ENCODE peak calls at places on chromosomes 3 and 15, in nine cellular contexts. S, N, I, A, O, W, H, T and P are unnamed samples.
A peak's percentile ranks its signal among the peaks of the same experiment; 100 is the strongest.

GRCh38 chr3:33113772-33114621 is at the start of gene CRTAP:
- DNase-seq in I (peak; percentile 98), N (peak; percentile 73), H (no peak), O (peak; percentile 98), S (peak; percentile 87), T (peak; percentile 98), A (peak; percentile 88), W (peak; percentile 95), P (peak; percentile 94)

GRCh38 chr3:186587183-186587582 is 16.7 kb downstream of the DNAJB11 start:
- DNase-seq in I (no peak), N (no peak), O (no peak), T (no peak), H (no peak), A (no peak), S (no peak), W (no peak), P (no peak)

GRCh38 chr15:62171882-62172281 is 6.8 kb upstream of the C2CD4B start:
- DNase-seq in I (no peak), O (no peak), S (no peak), H (no peak), N (no peak), A (no peak), T (no peak), W (no peak), P (no peak)

GRCh38 chr15:82699726-82700125 is 9.9 kb downstream of the AP3B2 start:
- DNase-seq in N (no peak), I (no peak), A (no peak), W (no peak), T (no peak), H (no peak), S (no peak), O (peak; percentile 72), P (no peak)

GRCh38 chr3:29481969-29482767 is 201.3 kb downstream of the RBMS3 start:
- DNase-seq in W (no peak), N (no peak), H (no peak), T (no peak), I (no peak), A (no peak), S (no peak), O (no peak), P (no peak)

GRCh38 chr3:107431048-107431297 is 53.7 kb downstream of the CCDC54 start:
- DNase-seq in O (peak; percentile 83), T (no peak), A (no peak), S (no peak), H (no peak), I (peak; percentile 50), W (peak; percentile 27), N (no peak), P (no peak)

GRCh38 chr3:27990837-27991236 is 250.6 kb upstream of the CMC1 start:
- DNase-seq in S (no peak), O (no peak), N (peak; percentile 24), A (peak; percentile 57), I (no peak), W (peak; percentile 73), T (no peak), H (no peak), P (peak; percentile 12)

GRCh38 chr3:113825090-113825489 is 13.5 kb upstream of the GRAMD1C start:
- DNase-seq in H (no peak), I (no peak), S (no peak), A (peak; percentile 24), O (peak; percentile 52), T (no peak), N (no peak), W (no peak), P (no peak)

GRCh38 chr3:152447509-152447908 is 178.8 kb downstream of the MBNL1 start:
- DNase-seq in N (no peak), A (no peak), O (no peak), H (no peak), T (no peak), I (no peak), W (no peak), S (no peak), P (no peak)

GRCh38 chr3:152444029-152444641 is 175.4 kb downstream of the MBNL1 start:
- DNase-seq in H (peak; percentile 65), N (peak; percentile 22), W (peak; percentile 42), T (no peak), I (no peak), O (no peak), A (no peak), S (no peak), P (no peak)

GRCh38 chr3:152445227-152445626 is 176.5 kb downstream of the MBNL1 start:
- DNase-seq in O (no peak), T (no peak), I (no peak), H (no peak), W (no peak), S (no peak), N (no peak), A (no peak), P (no peak)

GRCh38 chr3:152446495-152446894 is 177.8 kb downstream of the MBNL1 start:
- DNase-seq in T (no peak), A (no peak), I (peak; percentile 37), N (no peak), W (no peak), O (no peak), H (no peak), S (no peak), P (no peak)

DNA sequence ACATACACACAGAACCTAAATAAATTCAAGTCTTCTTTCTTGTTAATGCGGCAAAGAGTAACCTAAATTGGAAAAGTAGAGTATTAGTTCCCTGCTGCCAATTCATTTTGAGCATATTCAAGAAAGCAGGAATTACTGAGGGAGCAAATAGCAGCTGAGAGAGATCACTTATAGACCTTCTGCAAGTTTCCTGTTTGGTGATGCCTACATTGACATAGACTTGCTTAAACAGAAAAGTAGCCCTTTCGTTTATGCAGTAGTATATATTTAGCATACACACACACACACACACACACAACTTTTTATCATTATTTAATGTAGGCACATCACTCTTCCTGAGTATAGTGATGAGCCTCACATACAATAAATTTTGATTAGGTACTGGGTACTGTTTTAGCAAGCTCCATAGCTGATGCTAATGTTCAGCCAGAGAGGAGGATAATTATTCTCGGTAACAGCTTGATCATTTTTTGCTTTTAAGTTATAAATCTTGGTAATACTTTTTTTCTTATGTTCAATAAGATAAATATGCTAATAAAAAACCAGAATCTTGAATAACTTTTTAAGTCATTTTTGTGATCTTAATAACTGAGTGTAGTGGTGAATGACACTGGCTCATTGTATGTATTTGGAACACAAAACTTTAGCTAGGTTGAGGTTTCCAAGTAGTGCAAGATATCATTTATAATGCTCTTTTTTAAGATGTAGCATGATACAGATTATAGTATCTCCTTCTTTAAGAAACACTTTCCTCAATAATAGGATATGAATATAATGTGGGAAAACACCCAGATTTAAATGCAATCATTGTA is 174.7 kb downstream of the MBNL1 start:
- DNase-seq in T (no peak), A (no peak), N (no peak), S (no peak), H (no peak), I (no peak), O (no peak), W (no peak), P (no peak)
- H3K27ac ChIP-seq in T (no peak overlapping the region), A (no peak overlapping the region), N (no peak overlapping the region), S (peak overlapping the region; percentile 46), H (no peak overlapping the region), I (peak overlapping the region; percentile 10), O (no peak overlapping the region), W (no peak overlapping the region), P (no peak overlapping the region)

GRCh38 chr3:196645091-196645490 is 5.6 kb downstream of the NRROS start:
- DNase-seq in N (no peak), I (no peak), H (no peak), A (no peak), T (no peak), S (no peak), O (no peak), W (no peak), P (no peak)

GRCh38 chr3:196643761-196644160 is 4.3 kb downstream of the NRROS start:
- DNase-seq in T (no peak), S (no peak), O (no peak), N (no peak), A (no peak), W (no peak), I (no peak), H (no peak), P (no peak)

GRCh38 chr3:196641278-196642058 is 2.0 kb downstream of the NRROS start:
- DNase-seq in I (no peak), H (no peak), T (no peak), A (no peak), N (no peak), O (no peak), W (no peak), S (no peak), P (no peak)

GRCh38 chr3:196640501-196640968 is 1.0 kb downstream of the NRROS start:
- DNase-seq in I (no peak), H (no peak), N (no peak), W (no peak), A (no peak), O (no peak), T (no peak), S (no peak), P (no peak)

DNA sequence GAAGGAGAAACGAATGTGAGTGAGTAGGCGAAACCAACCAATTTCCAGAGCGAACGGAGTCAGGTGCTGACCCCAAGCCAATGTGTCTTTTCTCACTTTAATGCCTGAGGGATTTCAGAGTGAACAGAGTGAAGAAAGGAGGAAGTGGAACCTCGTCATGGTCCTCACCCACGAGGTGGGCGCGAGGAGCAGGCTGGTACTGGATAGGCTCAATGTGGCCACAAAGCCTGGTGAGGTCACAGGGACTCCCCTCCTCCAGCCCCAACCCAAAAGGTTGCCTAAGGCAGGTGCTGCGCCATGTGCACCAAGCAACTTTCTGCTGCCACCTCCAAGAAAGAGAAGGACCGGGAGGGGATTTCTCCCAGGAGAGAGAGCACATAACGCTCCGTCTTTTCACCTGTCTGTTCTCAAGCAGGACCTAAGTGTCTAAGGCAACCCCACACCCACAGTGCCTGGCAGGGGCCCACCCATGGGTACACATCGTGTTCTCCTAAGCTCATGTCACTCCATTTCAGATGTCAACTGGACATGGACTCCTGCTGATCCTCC is 3.8 kb downstream of the NRROS start:
- DNase-seq in I (peak; percentile 44), O (no peak), T (no peak), A (no peak), W (no peak), H (no peak), N (no peak), S (no peak), P (no peak)
- H3K27ac ChIP-seq in I (no peak overlapping the region), O (no peak overlapping the region), T (no peak overlapping the region), A (no peak overlapping the region), W (no peak overlapping the region), H (no peak overlapping the region), N (no peak overlapping the region), S (no peak overlapping the region), P (no peak overlapping the region)

GRCh38 chr15:32730677-32731654 is 13.2 kb downstream of the GREM1 start:
- DNase-seq in T (peak; percentile 16), O (peak; percentile 91), W (peak; percentile 24), A (peak; percentile 44), S (no peak), H (no peak), N (peak; percentile 91), I (no peak), P (peak; percentile 14)
- H3K27ac ChIP-seq in T (no peak overlapping the region), O (no peak overlapping the region), W (no peak overlapping the region), A (peak overlapping the region; percentile 52), S (no peak overlapping the region), H (no peak overlapping the region), N (no peak overlapping the region), I (no peak overlapping the region), P (no peak overlapping the region)

DNA sequence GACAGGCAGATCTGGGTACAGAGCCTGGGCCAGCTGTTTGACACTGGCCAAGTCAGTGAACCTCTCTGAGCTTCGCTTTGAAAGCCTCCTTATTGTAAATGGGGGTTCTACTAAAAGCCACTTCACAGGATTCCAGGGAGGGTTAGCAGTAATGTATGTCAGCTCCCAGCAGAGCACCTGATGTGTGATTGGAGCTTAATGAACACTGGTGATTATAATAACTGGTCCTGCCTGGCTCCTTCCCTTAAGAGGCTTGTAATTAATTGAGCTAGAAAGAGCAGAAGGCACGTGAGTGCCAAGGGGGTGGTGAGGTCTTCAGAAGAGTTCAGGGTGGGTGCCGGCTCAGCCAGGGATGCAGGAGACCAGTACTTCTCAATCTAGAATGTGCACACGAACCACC is 5.8 kb upstream of the CHRNA3 start:
- DNase-seq in I (no peak), N (no peak), H (no peak), S (no peak), A (no peak), W (no peak), T (no peak), O (no peak), P (no peak)
- H3K27ac ChIP-seq in I (no peak overlapping the region), N (no peak overlapping the region), H (no peak overlapping the region), S (no peak overlapping the region), A (no peak overlapping the region), W (no peak overlapping the region), T (no peak overlapping the region), O (no peak overlapping the region), P (no peak overlapping the region)